ENCODE peak calls at places on chromosomes 6 and 20, in five cellular contexts. N, R, B, K and Q are unnamed samples.

GRCh38 chr6:149013932-149014331 is 267.1 kb downstream of the UST start:
- DNase-seq in N (no peak), R (no peak), B (no peak), K (no peak), Q (no peak)

GRCh38 chr20:14234666-14235295 is 102.6 kb downstream of the FLRT3 start:
- DNase-seq in N (no peak), R (no peak), B (no peak), K (no peak), Q (no peak)

GRCh38 chr6:132964101-132964867 is 149.9 kb downstream of the RPS12 start:
- DNase-seq in N (no peak), R (no peak), B (no peak), K (no peak), Q (no peak)

GRCh38 chr6:37489697-37490336 is 9.9 kb downstream of the CCDC167 start:
- DNase-seq in N (no peak), R (no peak), B (no peak), K (no peak), Q (peak)

GRCh38 chr6:96465321-96465903 is 56.2 kb upstream of the UFL1 start:
- DNase-seq in N (no peak), R (no peak), B (no peak), K (no peak), Q (no peak)

GRCh38 chr6:24522821-24523175 is 28.0 kb downstream of the ALDH5A1 start:
- DNase-seq in N (no peak), R (no peak), B (no peak), K (no peak), Q (no peak)

GRCh38 chr6:41726876-41727275 is 8.5 kb downstream of the TFEB start:
- DNase-seq in N (no peak), R (no peak), B (no peak), K (no peak), Q (no peak)

GRCh38 chr6:151269318-151269995 is 29.7 kb downstream of the AKAP12 start:
- DNase-seq in N (no peak), R (no peak), B (no peak), K (no peak), Q (no peak)

GRCh38 chr20:39829255-39829654 is 859.8 kb downstream of the MAFB start:
- DNase-seq in N (no peak), R (no peak), B (no peak), K (no peak), Q (peak)

GRCh38 chr6:112571486-112571885 is 224.4 kb downstream of the RFPL4B start:
- DNase-seq in N (peak), R (no peak), B (no peak), K (no peak), Q (peak)

GRCh38 chr20:50658804-50659380 is 32.5 kb downstream of the RIPOR3 start:
- DNase-seq in N (peak), R (no peak), B (no peak), K (no peak), Q (no peak)

GRCh38 chr20:23456873-23457272 is 4.2 kb upstream of the CST11 start:
- DNase-seq in N (no peak), R (no peak), B (no peak), K (no peak), Q (no peak)

GRCh38 chr6:146905313-146905712 is 298.9 kb upstream of the STXBP5 start:
- DNase-seq in N (peak), R (no peak), B (no peak), K (no peak), Q (no peak)

GRCh38 chr6:33091957-33092356 is 16.2 kb downstream of the HLA-DPB1 start:
- DNase-seq in N (no peak), R (no peak), B (peak), K (no peak), Q (peak)

GRCh38 chr6:16822529-16822928 is 61.3 kb upstream of the ATXN1 start:
- DNase-seq in N (no peak), R (no peak), B (no peak), K (no peak), Q (no peak)

GRCh38 chr6:137799950-137800568 is 67.0 kb upstream of the TNFAIP3 start:
- DNase-seq in N (peak), R (no peak), B (peak), K (no peak), Q (no peak)